ENCODE peak calls at places on chromosomes 1 and 21, in four cellular contexts. One of them, this sample, is unnamed.
A peak's percentile ranks its signal among the peaks of the same experiment; 100 is the strongest.

GRCh38 chr1:150577557-150578277 is 1.7 kb downstream of the MCL1 start:
- DNase-seq in K562: no peak
- DNase-seq in HepG2: no peak
- DNase-seq in GM12878: no peak
- DNase-seq in this sample: no peak

GRCh38 chr1:172909606-172910326 is 141.0 kb downstream of the TNFSF18 start:
- DNase-seq in K562: no peak
- DNase-seq in HepG2: no peak
- DNase-seq in GM12878: no peak
- DNase-seq in this sample: no peak

GRCh38 chr1:1387098-1388077 is 11.7 kb downstream of the CCNL2 start:
- DNase-seq in K562: no peak
- DNase-seq in HepG2: no peak
- DNase-seq in GM12878: no peak
- DNase-seq in this sample: no peak

GRCh38 chr1:23627065-23627464 is 64.5 kb upstream of the RPL11 start:
- DNase-seq in K562: no peak
- DNase-seq in HepG2: no peak
- DNase-seq in GM12878: no peak
- DNase-seq in this sample: no peak

GRCh38 chr1:230793463-230793745 is 46.2 kb downstream of the CAPN9 start:
- DNase-seq in K562: no peak
- DNase-seq in HepG2: no peak
- DNase-seq in GM12878: no peak
- DNase-seq in this sample: no peak

GRCh38 chr21:41045534-41046268 is 122.3 kb upstream of the BACE2 start:
- DNase-seq in K562: no peak
- DNase-seq in HepG2: peak; percentile 5
- DNase-seq in GM12878: no peak
- DNase-seq in this sample: peak; percentile 28

GRCh38 chr1:95381980-95382379 is 148.0 kb downstream of the RWDD3 start:
- DNase-seq in K562: no peak
- DNase-seq in HepG2: no peak
- DNase-seq in GM12878: no peak
- DNase-seq in this sample: no peak

GRCh38 chr1:110493059-110493458 is 25.9 kb downstream of the KCNA10 start:
- DNase-seq in K562: no peak
- DNase-seq in HepG2: no peak
- DNase-seq in GM12878: no peak
- DNase-seq in this sample: no peak

GRCh38 chr1:28172690-28173150 is 3.8 kb downstream of the PTAFR start:
- DNase-seq in K562: peak; percentile 64
- DNase-seq in HepG2: peak; percentile 41
- DNase-seq in GM12878: peak; percentile 98
- DNase-seq in this sample: peak; percentile 43

GRCh38 chr1:22788298-22788697 is 77.7 kb downstream of the EPHB2 start:
- DNase-seq in K562: no peak
- DNase-seq in HepG2: no peak
- DNase-seq in GM12878: no peak
- DNase-seq in this sample: no peak

GRCh38 chr1:222522105-222522915 is 25.6 kb downstream of the HHIPL2 start:
- DNase-seq in K562: peak; percentile 1
- DNase-seq in HepG2: peak; percentile 54
- DNase-seq in GM12878: no peak
- DNase-seq in this sample: no peak

GRCh38 chr21:33286600-33287456 is 20.7 kb downstream of the IL10RB start:
- DNase-seq in K562: no peak
- DNase-seq in HepG2: peak; percentile 73
- DNase-seq in GM12878: no peak
- DNase-seq in this sample: no peak

GRCh38 chr1:23646571-23646970 is 45.0 kb upstream of the RPL11 start:
- DNase-seq in K562: no peak
- DNase-seq in HepG2: no peak
- DNase-seq in GM12878: no peak
- DNase-seq in this sample: no peak

GRCh38 chr1:156663178-156663577 is 14.0 kb downstream of the NES start:
- DNase-seq in K562: peak; percentile 70
- DNase-seq in HepG2: no peak
- DNase-seq in GM12878: no peak
- DNase-seq in this sample: no peak

GRCh38 chr1:207433435-207433834 is 20.7 kb upstream of the CR2 start:
- DNase-seq in K562: no peak
- DNase-seq in HepG2: no peak
- DNase-seq in GM12878: no peak
- DNase-seq in this sample: no peak

GRCh38 chr1:95086949-95087533 is 14.3 kb upstream of the ALG14 start:
- DNase-seq in K562: peak; percentile 55
- DNase-seq in HepG2: peak; percentile 89
- DNase-seq in GM12878: no peak
- DNase-seq in this sample: peak; percentile 28

GRCh38 chr1:243351347-243351746 is 95.5 kb downstream of the SDCCAG8 start:
- DNase-seq in K562: no peak
- DNase-seq in HepG2: no peak
- DNase-seq in GM12878: no peak
- DNase-seq in this sample: no peak

GRCh38 chr21:45423968-45424853 is 19.2 kb downstream of the COL18A1 start:
- DNase-seq in K562: no peak
- DNase-seq in HepG2: no peak
- DNase-seq in GM12878: no peak
- DNase-seq in this sample: no peak

GRCh38 chr1:163875214-163875926 is 553.6 kb downstream of the NUF2 start:
- DNase-seq in K562: no peak
- DNase-seq in HepG2: no peak
- DNase-seq in GM12878: no peak
- DNase-seq in this sample: no peak

GRCh38 chr1:204545202-204545601 is 29.0 kb downstream of the MDM4 start:
- DNase-seq in K562: no peak
- DNase-seq in HepG2: no peak
- DNase-seq in GM12878: no peak
- DNase-seq in this sample: no peak

GRCh38 chr1:30125449-30126170 is 597.8 kb downstream of the MATN1 start:
- DNase-seq in K562: no peak
- DNase-seq in HepG2: no peak
- DNase-seq in GM12878: no peak
- DNase-seq in this sample: no peak

GRCh38 chr1:162218975-162219374 is 149.5 kb downstream of the NOS1AP start:
- DNase-seq in K562: no peak
- DNase-seq in HepG2: no peak
- DNase-seq in GM12878: no peak
- DNase-seq in this sample: no peak

GRCh38 chr1:111225091-111225490 is 2.4 kb upstream of the CHI3L2 start:
- DNase-seq in K562: no peak
- DNase-seq in HepG2: no peak
- DNase-seq in GM12878: no peak
- DNase-seq in this sample: no peak

GRCh38 chr1:172287207-172287606 is 133.3 kb upstream of the C1orf105 start:
- DNase-seq in K562: no peak
- DNase-seq in HepG2: no peak
- DNase-seq in GM12878: no peak
- DNase-seq in this sample: no peak

GRCh38 chr1:67052741-67053534 is 1.0 kb downstream of the SLC35D1 start:
- DNase-seq in K562: peak; percentile 64
- DNase-seq in HepG2: peak; percentile 44
- DNase-seq in GM12878: no peak
- DNase-seq in this sample: peak; percentile 53

GRCh38 chr1:218467101-218467728 is 122.1 kb downstream of the TGFB2 start:
- DNase-seq in K562: no peak
- DNase-seq in HepG2: no peak
- DNase-seq in GM12878: no peak
- DNase-seq in this sample: no peak

GRCh38 chr1:203166192-203166940 is 9.3 kb downstream of the MYBPH start:
- DNase-seq in K562: peak; percentile 67
- DNase-seq in HepG2: peak; percentile 42
- DNase-seq in GM12878: no peak
- DNase-seq in this sample: peak; percentile 63

GRCh38 chr21:35328856-35329455 is 279.9 kb upstream of the RUNX1 start:
- DNase-seq in K562: no peak
- DNase-seq in HepG2: no peak
- DNase-seq in GM12878: no peak
- DNase-seq in this sample: no peak

GRCh38 chr1:117447661-117448060 is 80.4 kb downstream of the MAN1A2 start:
- DNase-seq in K562: no peak
- DNase-seq in HepG2: no peak
- DNase-seq in GM12878: no peak
- DNase-seq in this sample: no peak

GRCh38 chr1:21499283-21499945 is 9.8 kb upstream of the ALPL start:
- DNase-seq in K562: no peak
- DNase-seq in HepG2: no peak
- DNase-seq in GM12878: no peak
- DNase-seq in this sample: no peak

GRCh38 chr1:61079898-61080336 is 2.4 kb upstream of the NFIA start:
- DNase-seq in K562: peak; percentile 85
- DNase-seq in HepG2: peak; percentile 77
- DNase-seq in GM12878: no peak
- DNase-seq in this sample: peak; percentile 69

GRCh38 chr21:44870748-44871495 is 2.6 kb downstream of the PTTG1IP start:
- DNase-seq in K562: no peak
- DNase-seq in HepG2: peak; percentile 40
- DNase-seq in GM12878: no peak
- DNase-seq in this sample: no peak

GRCh38 chr1:68322837-68323687 is 90.7 kb upstream of the WLS start:
- DNase-seq in K562: no peak
- DNase-seq in HepG2: no peak
- DNase-seq in GM12878: no peak
- DNase-seq in this sample: no peak

GRCh38 chr1:8217011-8217711 is 100.8 kb upstream of the SLC45A1 start:
- DNase-seq in K562: no peak
- DNase-seq in HepG2: no peak
- DNase-seq in GM12878: no peak
- DNase-seq in this sample: no peak

DNA sequence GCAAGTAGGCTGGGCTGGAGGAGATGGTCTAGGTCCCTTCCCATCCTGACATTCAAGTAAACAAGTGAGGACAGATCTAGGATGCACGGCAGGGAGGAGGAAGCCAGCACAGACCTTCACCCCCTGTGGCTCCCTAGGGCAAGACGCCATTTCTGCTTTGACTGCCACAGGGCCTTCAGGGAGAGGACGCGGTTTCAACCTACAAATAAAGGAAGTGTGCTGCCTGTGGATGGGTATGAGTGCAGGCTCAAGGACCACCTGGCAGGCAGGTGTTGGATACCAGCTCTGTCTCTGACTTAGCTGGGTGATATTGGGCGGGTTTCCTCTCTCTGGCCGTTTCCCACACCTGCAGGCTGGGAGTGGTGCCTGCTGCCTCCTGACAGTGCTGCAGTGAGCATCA is 16.2 kb downstream of the SLC2A1 start:
- DNase-seq in K562: no peak
- DNase-seq in HepG2: no peak
- DNase-seq in GM12878: no peak
- DNase-seq in this sample: no peak
- TF ChIP-seq FOXM1 in K562: no peak
- TF ChIP-seq FOXM1 in HepG2: no peak
- TF ChIP-seq FOXM1 in GM12878: no peak
- TF ChIP-seq FOXM1 in this sample: no peak

DNA sequence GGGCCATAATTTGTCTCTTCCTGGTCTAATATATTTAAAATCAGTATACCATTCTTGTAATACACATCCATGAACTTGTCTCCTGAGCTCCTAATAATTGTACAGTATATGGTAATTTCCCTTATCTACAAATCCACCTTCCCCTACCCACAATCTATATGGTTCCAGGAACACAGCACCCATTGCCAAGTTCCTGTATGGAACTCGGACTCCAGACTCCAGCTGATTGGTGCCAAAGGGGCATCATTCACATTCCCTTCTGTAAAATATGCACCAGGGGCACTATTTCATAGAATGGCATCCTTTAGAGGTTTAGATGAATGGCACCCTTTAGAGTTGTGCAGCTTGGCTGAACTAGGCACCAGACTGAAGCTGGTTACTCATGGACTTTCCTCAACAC is 58.8 kb upstream of the ZSWIM5 start:
- DNase-seq in K562: no peak
- DNase-seq in HepG2: no peak
- DNase-seq in GM12878: no peak
- DNase-seq in this sample: no peak
- TF ChIP-seq SP1 in K562: no peak
- TF ChIP-seq SP1 in HepG2: no peak
- TF ChIP-seq SP1 in GM12878: no peak
- TF ChIP-seq SP1 in this sample: no peak

DNA sequence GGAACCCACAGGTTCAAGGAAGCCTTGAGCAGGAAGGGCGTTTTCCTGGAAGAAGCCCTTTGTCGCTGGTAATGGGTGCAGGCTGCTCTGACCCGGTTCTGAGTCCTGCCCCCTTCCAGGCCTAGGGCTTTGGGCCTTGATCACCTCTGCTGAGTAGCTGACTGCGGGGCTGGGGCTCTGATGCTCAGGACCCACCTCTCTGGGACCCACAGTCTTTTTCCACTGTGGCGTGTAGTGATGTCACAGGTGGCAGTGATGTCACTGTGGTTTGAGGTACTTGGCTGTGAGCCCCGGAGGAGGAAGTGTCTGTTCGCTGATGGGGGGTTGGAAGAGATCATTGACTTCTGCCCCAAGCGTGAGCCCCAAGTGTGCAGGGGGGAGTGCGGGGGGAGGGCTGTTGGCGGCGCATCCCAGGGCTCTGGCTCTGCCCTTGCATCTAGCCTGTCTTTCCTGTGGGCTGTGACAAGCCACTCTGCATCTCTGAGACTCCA is 6.9 kb downstream of the TNFRSF1B start:
- DNase-seq in K562: peak; percentile 65
- DNase-seq in HepG2: no peak
- DNase-seq in GM12878: no peak
- DNase-seq in this sample: no peak
- TF ChIP-seq FOXM1 in K562: no peak
- TF ChIP-seq FOXM1 in HepG2: no peak
- TF ChIP-seq FOXM1 in GM12878: no peak
- TF ChIP-seq FOXM1 in this sample: no peak

GRCh38 chr1:181936768-181937581 is 124.5 kb downstream of the ZNF648 start:
- DNase-seq in K562: peak; percentile 78
- DNase-seq in HepG2: peak; percentile 57
- DNase-seq in GM12878: peak; percentile 86
- DNase-seq in this sample: peak; percentile 83
- TF ChIP-seq SP1 in K562: no peak
- TF ChIP-seq SP1 in HepG2: no peak
- TF ChIP-seq SP1 in GM12878: no peak
- TF ChIP-seq SP1 in this sample: no peak

GRCh38 chr1:85344256-85344694 is 67.8 kb upstream of the BCL10 start:
- DNase-seq in K562: peak; percentile 57
- DNase-seq in HepG2: peak; percentile 44
- DNase-seq in GM12878: no peak
- DNase-seq in this sample: peak; percentile 63
- TF ChIP-seq FOXM1 in K562: no peak
- TF ChIP-seq FOXM1 in HepG2: no peak
- TF ChIP-seq FOXM1 in GM12878: no peak
- TF ChIP-seq FOXM1 in this sample: no peak